ENCODE peak calls at places on chromosomes 16 and 17, in eight cellular contexts. V, M, K, I, H, L, Q and U are unnamed samples.

GRCh38 chr16:67406628-67407027 is 9.6 kb downstream of the ZDHHC1 start:
- DNase-seq in V (peak; percentile 75), M (no peak), K (peak; percentile 75), I (peak; percentile 95), H (no peak), L (peak; percentile 39), Q (no peak), U (no peak)

GRCh38 chr17:77214743-77215142 is 74.0 kb downstream of the SEC14L1 start:
- DNase-seq in V (peak; percentile 18), M (peak; percentile 79), K (no peak), I (peak; percentile 54), H (peak; percentile 56), L (peak; percentile 67), Q (peak; percentile 70), U (peak; percentile 33)

GRCh38 chr16:52071101-52071500 is 475.8 kb downstream of the TOX3 start:
- DNase-seq in V (no peak), M (no peak), K (no peak), I (no peak), H (no peak), L (no peak), Q (no peak), U (no peak)

GRCh38 chr17:9236286-9237052 is 215.2 kb downstream of the NTN1 start:
- DNase-seq in V (no peak), M (no peak), K (no peak), I (no peak), H (no peak), L (no peak), Q (no peak), U (no peak)

GRCh38 chr17:12808723-12809122 is 19.4 kb downstream of the ARHGAP44 start:
- DNase-seq in V (no peak), M (no peak), K (no peak), I (no peak), H (no peak), L (no peak), Q (no peak), U (no peak)

GRCh38 chr17:41942626-41943025 is 12.2 kb downstream of the ODAD4 start:
- DNase-seq in V (no peak), M (no peak), K (no peak), I (no peak), H (no peak), L (no peak), Q (no peak), U (no peak)

GRCh38 chr17:81438024-81438664 is 42.9 kb downstream of the BAHCC1 start:
- DNase-seq in V (no peak), M (no peak), K (no peak), I (no peak), H (no peak), L (no peak), Q (no peak), U (no peak)

GRCh38 chr17:57939797-57940196 is 15.4 kb downstream of the CUEDC1 start:
- DNase-seq in V (no peak), M (no peak), K (no peak), I (no peak), H (no peak), L (no peak), Q (no peak), U (no peak)

GRCh38 chr16:70380205-70380918 is 33.7 kb downstream of the DDX19A start:
- DNase-seq in V (peak; percentile 69), M (peak; percentile 71), K (peak; percentile 46), I (peak; percentile 97), H (no peak), L (peak; percentile 81), Q (peak; percentile 74), U (peak; percentile 84)

GRCh38 chr17:45225964-45226530 is 4.4 kb downstream of the FMNL1 start:
- DNase-seq in V (no peak), M (no peak), K (peak; percentile 55), I (no peak), H (no peak), L (no peak), Q (no peak), U (no peak)
- H3K4me3 ChIP-seq in V (no peak overlapping the region), M (no peak overlapping the region), K (no peak overlapping the region), I (no peak overlapping the region), H (no peak overlapping the region), L (no peak overlapping the region), Q (no peak overlapping the region), U (no peak overlapping the region)

DNA sequence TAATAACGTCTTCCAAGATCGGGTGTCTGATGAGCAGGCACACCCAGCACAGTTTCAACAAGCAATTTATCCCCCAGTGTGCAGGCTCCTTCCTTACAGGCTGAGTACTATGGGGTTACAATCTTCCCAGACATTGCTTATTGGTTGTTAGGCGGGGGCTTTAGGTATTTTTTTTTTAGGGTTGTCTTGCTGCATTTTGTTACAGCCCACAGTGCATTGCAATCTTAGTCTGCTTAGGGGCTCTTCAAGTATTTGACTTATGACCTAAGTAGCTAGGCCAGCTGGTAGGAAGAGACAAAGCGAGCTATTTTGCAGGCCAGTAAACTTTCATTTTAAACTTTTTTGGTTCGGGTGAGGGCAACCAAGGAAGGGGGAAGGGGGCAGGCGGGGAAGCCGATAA is 5.8 kb downstream of the PLD6 start:
- DNase-seq in V (no peak), M (no peak), K (no peak), I (no peak), H (no peak), L (no peak), Q (no peak), U (no peak)
- TF ChIP-seq EZH2 in V (no peak), M (no peak), K (no peak), I (no peak), H (no peak), L (no peak), Q (no peak), U (no peak)

DNA sequence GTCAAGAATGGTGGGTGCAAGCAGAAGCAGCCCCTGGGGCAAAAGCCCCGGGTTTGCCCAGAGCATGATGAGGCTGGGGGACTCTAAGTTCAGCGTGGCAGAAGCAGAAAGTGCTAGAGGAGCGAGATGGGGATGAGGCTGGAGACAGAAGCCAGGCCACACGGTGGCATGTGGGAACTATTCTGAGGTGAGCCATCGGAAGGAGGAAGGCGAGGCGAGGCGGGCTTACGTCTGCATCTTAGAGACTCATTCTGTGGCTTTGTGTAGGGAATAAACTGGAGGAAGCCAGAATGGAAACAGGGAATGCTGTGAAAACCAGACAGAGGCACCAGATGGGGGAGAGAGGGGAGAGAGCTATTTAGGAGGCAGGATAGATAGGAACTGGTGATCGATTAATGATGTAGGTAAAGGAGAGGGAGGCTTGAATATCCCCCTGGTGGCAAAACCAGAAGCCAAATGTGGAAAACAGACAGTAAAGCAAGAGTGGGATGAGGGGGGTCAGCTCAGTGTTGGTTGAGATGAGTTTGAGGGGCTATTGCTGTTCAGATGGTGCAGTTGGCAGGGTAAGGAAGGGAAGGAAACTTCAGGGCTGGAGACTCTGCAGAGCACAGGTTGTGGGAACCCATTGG is 3.1 kb upstream of the TNFSF13 start:
- DNase-seq in V (no peak), M (peak; percentile 63), K (no peak), I (no peak), H (no peak), L (no peak), Q (no peak), U (no peak)
- H3K4me1 ChIP-seq in V (peaks cover 28% of the 10 kb centered on the region), M (peaks cover 32% of the 10 kb centered on the region), K (peaks cover 18% of the 10 kb centered on the region), I (peaks cover 11% of the 10 kb centered on the region), H (peaks cover 17% of the 10 kb centered on the region), L (peaks cover 16% of the 10 kb centered on the region), Q (peaks cover 22% of the 10 kb centered on the region), U (peaks cover 9% of the 10 kb centered on the region)

DNA sequence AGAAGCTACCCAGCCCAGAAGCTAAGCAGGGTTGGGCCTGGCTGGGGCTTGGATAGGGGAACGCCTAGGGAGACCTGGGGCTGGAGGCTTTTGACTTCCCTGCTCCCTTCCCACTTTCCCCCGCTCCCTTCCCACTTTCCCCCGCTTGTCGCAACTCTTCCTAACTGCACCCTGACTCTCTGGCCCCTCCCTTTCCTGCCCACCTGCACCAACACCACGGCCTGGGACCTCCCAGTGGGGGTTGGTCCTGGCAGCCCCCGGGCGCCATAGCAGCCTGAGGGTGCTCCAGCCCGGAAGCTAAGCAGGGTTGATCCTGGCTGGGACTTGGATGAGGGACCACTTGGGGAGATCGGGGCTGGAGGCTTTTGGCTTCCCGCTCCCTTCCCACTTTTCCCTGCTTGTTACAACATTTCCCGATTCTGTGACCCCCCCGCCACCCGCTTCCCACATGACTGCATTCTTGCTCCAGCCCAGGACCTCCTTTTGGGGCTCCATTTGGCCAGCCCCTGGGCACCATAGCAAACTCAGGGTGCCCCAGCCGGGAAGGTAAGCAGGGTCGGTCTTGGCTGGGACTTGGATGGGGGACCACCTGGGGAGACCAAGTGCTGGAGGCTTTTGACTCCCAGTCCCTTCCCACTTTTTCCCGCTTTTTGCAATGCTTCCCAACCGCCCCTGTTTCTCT is 2287.0 kb downstream of the TP53TG3F start:
- DNase-seq in V (no peak), M (no peak), K (no peak), I (no peak), H (no peak), L (no peak), Q (no peak), U (no peak)
- H3K4me3 ChIP-seq in V (no peak overlapping the region), M (no peak overlapping the region), K (no peak overlapping the region), I (no peak overlapping the region), H (no peak overlapping the region), L (no peak overlapping the region), Q (no peak overlapping the region), U (no peak overlapping the region)

DNA sequence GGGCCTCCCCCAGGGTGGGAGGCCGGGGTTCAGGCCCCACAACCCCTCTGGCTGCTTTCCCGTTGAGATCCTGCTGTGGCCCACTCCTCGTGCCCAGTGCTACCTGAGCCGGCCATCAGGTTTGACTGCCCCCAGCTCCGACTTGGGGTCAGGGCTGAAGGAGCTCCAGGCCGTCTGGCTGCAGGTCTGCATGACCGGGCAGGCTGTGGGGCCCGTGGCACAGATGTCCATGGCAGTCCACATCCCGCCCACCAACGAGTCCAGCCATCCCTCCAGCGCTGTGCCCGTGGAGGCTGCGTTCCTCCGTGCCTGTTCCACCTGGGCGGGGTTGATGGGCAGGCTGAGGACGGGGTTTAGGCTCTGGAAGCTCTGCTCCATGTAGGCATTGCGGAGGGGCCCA is 362.2 kb downstream of the XYLT1 start:
- DNase-seq in V (no peak), M (no peak), K (no peak), I (no peak), H (no peak), L (no peak), Q (no peak), U (no peak)
- TF ChIP-seq EZH2 in V (no peak), M (no peak), K (no peak), I (no peak), H (no peak), L (no peak), Q (no peak), U (no peak)

GRCh38 chr17:44111777-44112176 is 11.7 kb downstream of the HDAC5 start:
- DNase-seq in V (no peak), M (no peak), K (no peak), I (no peak), H (no peak), L (no peak), Q (no peak), U (no peak)

GRCh38 chr17:44110823-44111633 is 12.4 kb downstream of the HDAC5 start:
- DNase-seq in V (peak; percentile 63), M (peak; percentile 95), K (peak; percentile 87), I (peak; percentile 95), H (no peak), L (peak; percentile 88), Q (peak; percentile 70), U (peak; percentile 90)

GRCh38 chr17:44113382-44113781 is 10.1 kb downstream of the HDAC5 start:
- DNase-seq in V (no peak), M (no peak), K (no peak), I (no peak), H (no peak), L (no peak), Q (no peak), U (no peak)

GRCh38 chr17:44113868-44114840 is 9.3 kb downstream of the HDAC5 start:
- DNase-seq in V (no peak), M (no peak), K (no peak), I (no peak), H (no peak), L (no peak), Q (no peak), U (no peak)

GRCh38 chr17:44112284-44113280 is 10.9 kb downstream of the HDAC5 start:
- DNase-seq in V (no peak), M (no peak), K (no peak), I (no peak), H (no peak), L (no peak), Q (no peak), U (no peak)
- H3K4me1 ChIP-seq in V (peaks cover 11% of the 10 kb centered on the region), M (peaks cover 37% of the 10 kb centered on the region), K (peaks cover 14% of the 10 kb centered on the region), I (peaks cover 37% of the 10 kb centered on the region), H (peaks cover 46% of the 10 kb centered on the region), L (peaks cover 20% of the 10 kb centered on the region), Q (peaks cover 12% of the 10 kb centered on the region), U (peaks cover 46% of the 10 kb centered on the region)